ENCODE peak calls at places on chromosome 4, in six cellular contexts. M is spleen, K is MM.1S, G is Karpas-422, D is transverse colon, J is lower leg skin. Y is an unnamed sample.

GRCh38 chr4:146976145-146976544 is 30.5 kb upstream of the TTC29 start:
- DNase-seq in M (no peak), K (no peak), G (no peak), D (no peak), J (no peak), Y (no peak)

GRCh38 chr4:86359944-86360478 is at the start of gene MAPK10:
- DNase-seq in M (peak), K (peak), G (peak), D (peak), J (peak), Y (peak)

GRCh38 chr4:144572660-144573059 is 73.3 kb upstream of the HHIP start:
- DNase-seq in M (no peak), K (no peak), G (peak), D (no peak), J (no peak), Y (no peak)

GRCh38 chr4:143728171-143728570 is 27.7 kb upstream of the FREM3 start:
- DNase-seq in M (no peak), K (no peak), G (no peak), D (no peak), J (no peak), Y (no peak)

GRCh38 chr4:75653845-75654503 is 19.2 kb downstream of the G3BP2 start:
- DNase-seq in M (no peak), K (no peak), G (no peak), D (no peak), J (no peak), Y (no peak)

GRCh38 chr4:81528979-81529378 is 57.3 kb upstream of the RASGEF1B start:
- DNase-seq in M (no peak), K (no peak), G (no peak), D (no peak), J (no peak), Y (no peak)

GRCh38 chr4:53484911-53485459 is 106.3 kb downstream of the LNX1 start:
- DNase-seq in M (no peak), K (no peak), G (no peak), D (no peak), J (no peak), Y (no peak)

GRCh38 chr4:7323461-7323871 is 111.3 kb downstream of the PSAPL1 start:
- DNase-seq in M (peak), K (no peak), G (no peak), D (no peak), J (no peak), Y (no peak)

GRCh38 chr4:168618577-168619265 is 121.9 kb downstream of the PALLD start:
- DNase-seq in M (no peak), K (no peak), G (no peak), D (no peak), J (no peak), Y (no peak)

GRCh38 chr4:24752140-24752539 is 43.2 kb upstream of the SOD3 start:
- DNase-seq in M (no peak), K (no peak), G (no peak), D (no peak), J (no peak), Y (no peak)

GRCh38 chr4:89486042-89486441 is 178.4 kb upstream of the GPRIN3 start:
- DNase-seq in M (no peak), K (peak), G (no peak), D (no peak), J (no peak), Y (peak)

GRCh38 chr4:108036252-108036651 is 46.6 kb downstream of the HADH start:
- DNase-seq in M (no peak), K (peak), G (no peak), D (peak), J (no peak), Y (peak)

GRCh38 chr4:67721770-67722597 is 21.0 kb upstream of the UBA6 start:
- DNase-seq in M (no peak), K (no peak), G (no peak), D (no peak), J (no peak), Y (no peak)

GRCh38 chr4:48122756-48123155 is 11.3 kb downstream of the TXK start:
- DNase-seq in M (no peak), K (no peak), G (no peak), D (no peak), J (no peak), Y (no peak)

GRCh38 chr4:76898385-76898692 is 395 bp upstream of the SOWAHB start:
- DNase-seq in M (no peak), K (no peak), G (no peak), D (no peak), J (no peak), Y (no peak)

GRCh38 chr4:104491396-104491821 is 3.3 kb downstream of the CXXC4 start:
- DNase-seq in M (peak), K (no peak), G (peak), D (peak), J (no peak), Y (peak)

GRCh38 chr4:36786519-36786918 is 458.0 kb upstream of the NWD2 start:
- DNase-seq in M (no peak), K (no peak), G (no peak), D (no peak), J (no peak), Y (no peak)

GRCh38 chr4:174154455-174154854 is 129.0 kb downstream of the FBXO8 start:
- DNase-seq in M (no peak), K (no peak), G (no peak), D (no peak), J (no peak), Y (no peak)

GRCh38 chr4:147707892-147708672 is 23.8 kb upstream of the ARHGAP10 start:
- DNase-seq in M (no peak), K (peak), G (peak), D (peak), J (peak), Y (peak)

GRCh38 chr4:108762559-108763225 is at the start of gene ETNPPL:
- DNase-seq in M (no peak), K (peak), G (no peak), D (no peak), J (no peak), Y (no peak)

GRCh38 chr4:98581126-98581525 is 77.3 kb downstream of the TSPAN5 start:
- DNase-seq in M (no peak), K (peak), G (no peak), D (no peak), J (no peak), Y (no peak)

GRCh38 chr4:76578002-76578560 is 143.1 kb downstream of the SHROOM3 start:
- DNase-seq in M (no peak), K (no peak), G (no peak), D (no peak), J (no peak), Y (no peak)

GRCh38 chr4:123526511-123526910 is 129.9 kb downstream of the SPRY1 start:
- DNase-seq in M (no peak), K (no peak), G (no peak), D (no peak), J (no peak), Y (no peak)

GRCh38 chr4:106273831-106274230 is 42.2 kb downstream of the TBCK start:
- DNase-seq in M (no peak), K (no peak), G (no peak), D (no peak), J (no peak), Y (no peak)

GRCh38 chr4:30717208-30718020 is 2.8 kb upstream of the PCDH7 start:
- DNase-seq in M (peak), K (peak), G (no peak), D (peak), J (no peak), Y (peak)

GRCh38 chr4:140740422-140740821 is 15.8 kb downstream of the TBC1D9 start:
- DNase-seq in M (no peak), K (no peak), G (no peak), D (no peak), J (no peak), Y (no peak)

GRCh38 chr4:140744421-140744820 is 11.8 kb downstream of the TBC1D9 start:
- DNase-seq in M (no peak), K (peak), G (no peak), D (no peak), J (no peak), Y (no peak)

GRCh38 chr4:140740906-140741670 is 15.1 kb downstream of the TBC1D9 start:
- DNase-seq in M (no peak), K (no peak), G (no peak), D (no peak), J (no peak), Y (no peak)

GRCh38 chr4:140742838-140743193 is 13.4 kb downstream of the TBC1D9 start:
- DNase-seq in M (no peak), K (no peak), G (no peak), D (no peak), J (no peak), Y (no peak)

DNA sequence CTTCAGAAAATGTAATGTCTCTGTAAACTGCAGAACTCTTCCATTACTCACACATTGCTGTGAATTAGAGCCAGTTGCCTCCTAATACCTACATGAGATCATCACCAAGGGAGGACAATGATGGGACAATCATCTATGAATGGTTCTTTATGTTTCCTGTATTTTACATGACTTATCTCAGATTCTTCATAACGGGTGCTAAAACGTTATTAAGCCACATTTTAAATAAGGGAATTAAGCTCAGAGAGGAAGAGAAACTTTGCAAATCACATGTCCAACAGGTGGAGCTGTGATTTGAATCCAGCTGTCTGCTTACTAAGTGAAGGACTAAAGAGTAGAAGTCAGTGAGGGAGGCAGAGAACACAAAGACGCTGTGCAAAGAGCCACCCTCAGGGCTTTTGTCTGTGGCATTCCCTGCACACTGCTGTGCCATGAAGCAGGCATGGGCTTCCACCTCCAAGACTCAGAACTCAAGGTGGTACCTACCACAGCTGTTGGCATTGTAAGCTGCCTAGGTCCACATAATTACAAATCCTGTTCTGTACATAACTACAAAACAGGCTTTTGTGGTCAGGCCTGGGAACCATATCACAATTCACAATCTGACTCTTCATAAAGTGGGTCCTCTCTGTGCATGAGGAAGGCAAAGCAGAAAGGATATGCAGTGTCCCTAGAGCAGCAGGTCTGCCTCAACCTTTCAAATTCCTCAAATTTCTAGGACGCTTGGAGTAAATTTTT is 12.8 kb downstream of the TBC1D9 start:
- DNase-seq in M (no peak), K (peak), G (peak), D (peak), J (no peak), Y (peak)
- H3K4me3 ChIP-seq in M (no peak), K (peak), G (peak), D (no peak), J (no peak), Y (no peak)

GRCh38 chr4:57114973-57115372 is 4.8 kb upstream of the IGFBP7 start:
- DNase-seq in M (no peak), K (no peak), G (no peak), D (no peak), J (no peak), Y (no peak)

GRCh38 chr4:57122959-57123358 is 12.8 kb upstream of the IGFBP7 start:
- DNase-seq in M (no peak), K (no peak), G (no peak), D (no peak), J (no peak), Y (no peak)

GRCh38 chr4:57124145-57124544 is 14.0 kb upstream of the IGFBP7 start:
- DNase-seq in M (no peak), K (no peak), G (no peak), D (no peak), J (no peak), Y (no peak)

GRCh38 chr4:57116245-57116644 is 6.1 kb upstream of the IGFBP7 start:
- DNase-seq in M (no peak), K (no peak), G (no peak), D (no peak), J (no peak), Y (no peak)

GRCh38 chr4:57119054-57119651 is 9.0 kb upstream of the IGFBP7 start:
- DNase-seq in M (no peak), K (no peak), G (no peak), D (peak), J (peak), Y (no peak)
- H3K4me3 ChIP-seq in M (no peak), K (no peak), G (no peak), D (no peak), J (no peak), Y (no peak)

GRCh38 chr4:1793940-1794808 is 1.1 kb downstream of the FGFR3 start:
- DNase-seq in M (no peak), K (no peak), G (no peak), D (no peak), J (no peak), Y (no peak)
- H3K4me3 ChIP-seq in M (peak), K (no peak), G (no peak), D (peak), J (peak), Y (peak)

DNA sequence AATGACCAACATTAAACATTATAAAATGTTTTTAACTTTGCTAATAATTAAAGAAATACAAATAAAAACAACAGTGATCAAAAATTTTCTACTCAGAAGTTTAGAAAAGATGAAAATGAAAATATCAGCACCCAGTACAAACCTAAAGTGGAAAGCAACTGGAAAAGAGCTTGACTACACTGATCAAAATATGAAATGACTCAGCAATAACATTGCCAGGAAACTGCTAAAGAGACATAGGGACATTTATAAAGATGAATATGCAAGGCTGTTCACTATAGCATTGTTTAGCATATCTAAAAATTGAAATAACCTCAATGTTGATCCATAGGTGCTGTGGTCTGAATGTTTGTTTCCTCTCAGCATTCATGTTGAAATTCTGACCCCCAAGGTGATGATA is 88.5 kb upstream of the NOCT start:
- DNase-seq in M (no peak), K (no peak), G (no peak), D (no peak), J (no peak), Y (no peak)
- H3K4me3 ChIP-seq in M (no peak), K (no peak), G (no peak), D (no peak), J (no peak), Y (no peak)

DNA sequence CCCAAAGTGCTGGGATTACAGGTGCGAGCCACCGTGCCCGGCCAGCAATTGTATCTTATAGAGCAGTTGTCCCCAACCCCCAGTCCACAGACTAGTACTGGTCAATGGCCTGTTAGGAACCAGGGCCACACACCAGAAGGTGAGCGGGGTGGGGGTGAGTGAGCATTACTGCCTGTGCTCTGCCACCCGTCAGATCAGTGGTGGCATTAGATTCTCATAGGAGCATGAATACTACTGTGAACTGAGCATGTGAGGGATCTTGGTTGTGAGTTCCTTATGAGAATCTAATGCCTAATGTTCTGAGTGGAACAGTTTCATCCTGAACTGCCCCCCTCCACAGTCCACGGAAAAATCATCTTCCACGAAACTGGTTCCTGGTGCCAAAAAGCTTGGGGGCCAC is 328.0 kb upstream of the BOD1L1 start:
- DNase-seq in M (no peak), K (no peak), G (no peak), D (no peak), J (no peak), Y (no peak)
- H3K4me3 ChIP-seq in M (no peak), K (no peak), G (no peak), D (no peak), J (no peak), Y (no peak)

GRCh38 chr4:39446842-39447573 is 11.7 kb downstream of the RPL9 start:
- DNase-seq in M (peak), K (no peak), G (peak), D (peak), J (peak), Y (no peak)
- H3K4me3 ChIP-seq in M (peak), K (no peak), G (no peak), D (peak), J (peak), Y (no peak)

GRCh38 chr4:183657564-183657963 is 1.4 kb downstream of the RWDD4 start:
- DNase-seq in M (no peak), K (no peak), G (no peak), D (no peak), J (no peak), Y (no peak)

GRCh38 chr4:183659029-183659870 is at the start of the genes RWDD4 and TRAPPC11:
- DNase-seq in M (peak), K (peak), G (peak), D (peak), J (peak), Y (peak)

GRCh38 chr4:183659919-183660318 is 826 bp downstream of the TRAPPC11 start:
- DNase-seq in M (no peak), K (no peak), G (peak), D (no peak), J (no peak), Y (no peak)

DNA sequence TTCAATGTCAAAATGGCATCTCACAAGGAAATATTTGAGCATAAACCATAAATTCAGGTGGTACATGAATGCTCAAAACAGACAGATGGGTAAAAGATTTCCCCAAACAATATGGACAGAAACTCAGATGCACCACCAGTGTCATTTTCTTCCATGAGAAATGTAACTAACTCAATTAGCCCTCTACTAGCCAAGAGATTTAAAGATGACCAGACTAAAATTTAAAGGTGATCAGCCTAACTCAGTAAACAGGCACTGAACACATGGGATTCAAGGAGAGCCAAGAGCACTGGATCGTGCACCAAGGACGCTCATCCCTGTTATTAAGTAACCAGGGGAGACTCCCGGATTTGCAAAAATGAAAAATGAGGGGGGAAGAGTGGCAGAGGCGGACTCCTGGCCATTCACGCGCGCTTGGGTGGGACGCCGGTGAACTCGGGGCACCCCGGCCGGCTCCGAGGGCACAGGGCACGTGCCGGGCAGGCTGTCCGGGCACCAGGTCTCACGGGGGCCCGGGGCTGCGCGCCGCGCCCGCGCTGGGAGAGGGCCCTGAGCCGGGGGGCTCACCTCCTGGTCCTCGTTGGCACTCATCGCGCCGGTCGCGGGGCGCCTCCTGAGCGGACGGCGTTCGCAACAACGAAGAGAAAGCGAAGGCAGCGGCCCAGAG is 490 bp downstream of the RWDD4 start:
- DNase-seq in M (peak), K (no peak), G (peak), D (peak), J (no peak), Y (no peak)
- H3K4me3 ChIP-seq in M (peak), K (peak), G (peak), D (peak), J (peak), Y (peak)

Y was measured in Jurkat, Clone E6-1.